ENCODE peak calls at places on chromosomes 16 and 17, in five cellular contexts. E, N, Y, K and W are unnamed samples.

GRCh38 chr17:37206299-37206698 is 169.5 kb upstream of the C17orf78 start:
- DNase-seq in E (no peak), N (no peak), Y (no peak), K (no peak), W (no peak)

GRCh38 chr16:55508941-55509920 is at the start of gene LPCAT2:
- DNase-seq in E (peak), N (peak), Y (peak), K (peak), W (peak)

GRCh38 chr16:2699791-2700600 is 17.7 kb downstream of the KCTD5 start:
- DNase-seq in E (no peak), N (no peak), Y (no peak), K (no peak), W (no peak)

GRCh38 chr17:82984751-82985435 is 94.5 kb upstream of the METRNL start:
- DNase-seq in E (no peak), N (no peak), Y (no peak), K (no peak), W (no peak)

GRCh38 chr17:82927311-82927660 is 87.5 kb upstream of the ZNF750 start:
- DNase-seq in E (no peak), N (no peak), Y (no peak), K (no peak), W (no peak)

GRCh38 chr17:59829217-59830006 is 63.3 kb downstream of the TUBD1 start:
- DNase-seq in E (peak), N (peak), Y (no peak), K (no peak), W (no peak)

GRCh38 chr16:2689968-2690830 is 7.9 kb downstream of the KCTD5 start:
- DNase-seq in E (no peak), N (no peak), Y (no peak), K (no peak), W (no peak)

GRCh38 chr17:67546578-67547527 is 169.8 kb downstream of the PITPNC1 start:
- DNase-seq in E (peak), N (no peak), Y (no peak), K (no peak), W (peak)

GRCh38 chr16:15897834-15898254 is 9.4 kb upstream of the CEP20 start:
- DNase-seq in E (peak), N (no peak), Y (no peak), K (no peak), W (no peak)

GRCh38 chr16:89134269-89134668 is 37.3 kb upstream of the CDH15 start:
- DNase-seq in E (no peak), N (no peak), Y (no peak), K (no peak), W (no peak)

DNA sequence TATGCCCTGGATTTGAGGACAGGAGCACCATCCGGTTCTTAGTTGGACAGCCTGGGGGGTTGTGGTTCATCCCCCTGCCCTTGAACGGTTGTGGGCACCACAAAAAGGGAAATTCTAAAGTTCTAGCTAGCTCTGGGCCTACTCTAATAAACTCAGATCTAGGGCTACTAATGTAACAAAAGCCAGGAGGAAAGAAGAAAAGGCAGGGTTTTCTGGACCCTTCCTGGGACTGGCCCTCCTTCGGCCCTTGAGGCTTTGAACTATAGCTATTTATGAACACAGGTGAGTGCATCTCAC is 15.1 kb downstream of the ETV4 start:
- DNase-seq in E (no peak), N (peak), Y (no peak), K (no peak), W (no peak)
- H3K27ac ChIP-seq in E (peak), N (no peak), Y (peak), K (no peak), W (peak)

DNA sequence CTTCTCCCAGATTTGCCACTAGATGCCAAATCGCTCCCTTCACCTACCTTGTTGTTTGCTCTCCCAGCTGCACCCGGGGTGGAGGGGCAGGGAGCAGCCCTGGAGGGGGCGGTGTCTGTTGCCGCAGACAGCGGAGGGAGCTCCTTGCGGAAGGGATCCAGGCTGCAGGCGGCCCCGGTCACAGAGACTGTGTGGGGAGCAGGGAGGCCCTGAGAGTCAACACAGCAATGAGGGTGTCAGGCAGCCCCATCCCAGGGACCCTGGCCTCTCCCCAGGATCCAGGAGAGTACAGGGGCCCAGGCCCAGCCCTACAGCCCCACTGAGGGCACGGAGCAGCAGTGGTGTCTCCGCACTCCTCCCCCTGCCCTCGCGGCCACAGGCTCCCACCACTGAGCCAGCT is 50.5 kb upstream of the CHMP6 start:
- DNase-seq in E (no peak), N (no peak), Y (no peak), K (no peak), W (no peak)
- H4K91ac ChIP-seq in E (no peak), N (no peak), Y (no peak), K (no peak), W (no peak)

DNA sequence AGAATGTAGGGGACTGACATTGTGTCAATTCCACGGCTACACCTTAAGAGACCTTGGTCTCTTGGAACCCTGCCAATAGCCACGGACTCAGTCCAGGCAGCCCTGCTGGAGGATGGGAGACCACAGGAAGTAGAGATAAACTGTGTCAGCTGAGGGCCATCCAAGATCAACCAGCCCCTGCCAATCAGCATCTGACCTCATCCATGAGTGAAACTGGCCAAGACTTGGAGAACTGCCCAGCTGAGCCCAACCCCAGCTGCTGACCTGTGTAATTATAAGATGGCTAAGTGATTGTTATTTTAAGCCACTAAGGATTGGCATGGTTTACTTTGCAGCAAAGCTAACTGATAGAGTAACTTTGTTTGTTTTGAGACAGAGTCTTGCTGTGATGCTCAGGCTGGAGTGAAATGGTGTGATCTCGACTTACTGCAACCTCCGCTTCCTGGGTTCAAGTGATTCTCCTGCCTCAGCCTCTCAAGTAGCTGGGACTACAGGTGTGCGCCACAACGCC is 13.3 kb upstream of the YWHAE start:
- DNase-seq in E (peak), N (no peak), Y (no peak), K (no peak), W (no peak)
- H3K27ac ChIP-seq in E (no peak), N (no peak), Y (no peak), K (no peak), W (no peak)

DNA sequence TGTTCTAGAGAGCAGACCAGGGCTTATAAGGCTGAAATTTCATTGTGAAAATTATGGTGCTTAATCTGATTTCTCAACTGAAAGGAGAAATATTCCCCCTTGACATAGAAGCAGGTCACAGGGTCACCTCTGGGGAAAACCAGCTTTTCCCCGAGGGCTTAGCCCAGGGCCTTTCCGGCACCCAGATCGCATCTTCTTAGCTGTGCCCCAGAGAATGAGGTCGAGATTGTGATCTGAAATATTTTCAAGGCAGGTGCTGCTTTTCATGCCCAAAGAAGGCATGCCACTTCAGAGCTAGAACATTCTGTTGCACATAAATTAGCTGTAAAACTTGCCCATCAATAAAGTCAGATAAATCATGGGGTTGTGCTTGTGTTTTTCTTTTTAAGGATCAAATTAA is 25.4 kb upstream of the ARHGAP17 start:
- DNase-seq in E (no peak), N (peak), Y (no peak), K (no peak), W (no peak)
- H4K91ac ChIP-seq in E (no peak), N (no peak), Y (no peak), K (no peak), W (no peak)

DNA sequence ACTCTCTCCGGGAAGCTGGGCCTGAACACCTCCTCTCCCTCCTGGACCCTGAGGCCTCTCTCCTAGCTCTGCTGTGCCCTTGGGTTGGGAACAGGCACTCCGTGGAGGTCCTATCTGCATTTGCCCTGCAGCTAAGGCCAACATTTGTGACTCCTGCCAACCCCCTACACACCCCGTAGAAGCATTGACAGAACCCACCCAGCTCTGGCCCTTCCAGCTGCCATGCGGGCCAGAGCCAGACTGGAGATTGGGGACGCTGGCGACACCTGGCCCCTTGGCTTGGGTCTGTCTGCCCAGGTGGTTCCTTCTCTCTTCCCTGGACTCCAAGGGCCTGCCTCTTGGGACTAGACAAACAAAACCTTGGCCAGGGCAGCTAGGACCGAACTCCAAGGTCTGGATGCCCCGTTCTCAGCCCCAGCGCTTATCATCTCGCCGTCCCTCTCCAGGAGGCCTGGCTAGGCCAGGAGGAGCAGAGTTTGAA is 644 bp upstream of the RHBDF2 start:
- DNase-seq in E (no peak), N (no peak), Y (no peak), K (no peak), W (no peak)
- H3K27ac ChIP-seq in E (peak), N (no peak), Y (no peak), K (no peak), W (no peak)

DNA sequence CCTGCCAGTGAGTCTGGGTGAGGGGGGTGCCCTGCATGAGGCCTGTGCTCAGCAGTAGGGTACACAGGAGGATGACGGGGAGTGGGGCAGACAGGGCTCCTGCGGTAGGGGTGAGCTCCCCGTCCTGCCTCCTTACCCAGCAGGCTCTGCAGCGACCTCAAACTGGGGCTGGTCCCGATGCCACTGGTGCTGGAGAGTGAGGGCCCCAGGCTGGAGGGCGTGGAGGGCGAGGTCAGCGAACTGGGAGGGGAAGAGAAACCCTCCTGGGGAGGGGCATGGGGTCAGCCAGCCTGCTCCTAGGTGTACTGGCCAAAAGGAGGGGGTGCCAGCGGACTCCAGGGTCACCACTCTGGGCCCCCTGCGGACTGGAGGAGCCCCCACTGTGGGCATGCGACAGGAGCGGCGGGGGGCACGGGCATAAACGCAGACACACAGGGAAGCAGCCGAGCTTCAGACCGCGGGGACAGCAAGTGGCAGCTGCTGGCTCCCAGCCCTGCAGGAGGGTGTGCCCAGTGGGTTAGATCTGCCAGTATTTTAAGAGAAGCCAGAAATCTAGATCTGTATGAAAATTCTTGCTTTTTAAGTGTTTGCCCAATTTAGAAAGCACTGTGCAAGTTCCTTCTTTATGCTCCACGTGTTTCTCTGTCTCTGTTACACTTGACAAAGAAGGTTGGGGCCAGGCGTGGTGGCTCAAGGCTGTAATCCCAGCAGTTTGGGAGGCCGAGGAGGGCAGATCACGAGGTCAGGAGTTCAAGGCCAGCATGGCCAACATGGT is 9.0 kb upstream of the VASN start:
- DNase-seq in E (no peak), N (no peak), Y (no peak), K (no peak), W (no peak)
- H4K91ac ChIP-seq in E (no peak), N (no peak), Y (no peak), K (no peak), W (no peak)

GRCh38 chr17:76480676-76481075 is 13.3 kb downstream of the AANAT start:
- DNase-seq in E (no peak), N (no peak), Y (no peak), K (peak), W (no peak)
- H3K27ac ChIP-seq in E (no peak), N (no peak), Y (no peak), K (peak), W (no peak)

GRCh38 chr17:56594528-56595418 is 1.3 kb downstream of the NOG start:
- DNase-seq in E (peak), N (peak), Y (peak), K (peak), W (peak)
- H4K91ac ChIP-seq in E (peak), N (peak), Y (peak), K (no peak), W (no peak)

GRCh38 chr16:23510154-23510914 is at the start of gene GGA2:
- DNase-seq in E (peak), N (peak), Y (peak), K (peak), W (peak)

GRCh38 chr16:23508589-23509440 is 1.5 kb downstream of the GGA2 start:
- DNase-seq in E (no peak), N (peak), Y (peak), K (no peak), W (peak)

GRCh38 chr16:23511731-23512130 is 1.4 kb upstream of the GGA2 start:
- DNase-seq in E (no peak), N (peak), Y (no peak), K (no peak), W (no peak)

GRCh38 chr16:23509763-23510153 is 536 bp downstream of the GGA2 start:
- DNase-seq in E (peak), N (peak), Y (peak), K (peak), W (no peak)

DNA sequence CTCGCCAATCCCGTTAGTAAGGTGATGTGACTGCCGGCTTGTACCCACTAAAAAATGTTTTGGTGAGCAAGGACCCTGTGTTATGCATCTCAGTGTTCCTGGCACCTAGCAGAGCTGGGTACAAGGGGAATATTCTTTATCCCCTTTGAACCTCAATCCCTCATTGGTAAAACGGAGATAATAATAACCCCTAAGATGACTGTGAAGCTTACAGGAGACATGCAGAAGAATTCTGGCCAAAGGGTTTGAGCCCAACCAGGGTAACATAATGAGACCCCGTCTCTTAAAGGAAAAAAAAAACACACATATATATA is 896 bp downstream of the GGA2 start:
- DNase-seq in E (no peak), N (no peak), Y (no peak), K (no peak), W (no peak)
- H3K27ac ChIP-seq in E (no peak), N (no peak), Y (no peak), K (peak), W (no peak)